ENCODE peak calls at places on chromosome 20, in six cellular contexts. Z, A, R, Q, C and O are unnamed samples.

GRCh38 chr20:58647162-58647813 is 3.8 kb upstream of the STX16 start:
- DNase-seq in Z (no peak), A (no peak), R (no peak), Q (no peak), C (peak), O (no peak)

GRCh38 chr20:3134151-3134550 is 25.5 kb downstream of the FASTKD5 start:
- DNase-seq in Z (no peak), A (peak), R (no peak), Q (no peak), C (no peak), O (no peak)

GRCh38 chr20:2234788-2235187 is 61.0 kb upstream of the TGM3 start:
- DNase-seq in Z (no peak), A (no peak), R (peak), Q (no peak), C (no peak), O (peak)

GRCh38 chr20:4613718-4614620 is 107.7 kb upstream of the PRND start:
- DNase-seq in Z (peak), A (peak), R (peak), Q (peak), C (no peak), O (peak)

GRCh38 chr20:33261465-33261864 is 21.5 kb upstream of the BPIFB1 start:
- DNase-seq in Z (peak), A (no peak), R (no peak), Q (no peak), C (no peak), O (no peak)

GRCh38 chr20:38536310-38536709 is 44.7 kb upstream of the ADIG start:
- DNase-seq in Z (no peak), A (peak), R (no peak), Q (no peak), C (no peak), O (no peak)

GRCh38 chr20:50551288-50551687 is 41.1 kb downstream of the PTPN1 start:
- DNase-seq in Z (no peak), A (no peak), R (no peak), Q (no peak), C (no peak), O (peak)

GRCh38 chr20:47252879-47253307 is 103.6 kb downstream of the ZMYND8 start:
- DNase-seq in Z (no peak), A (no peak), R (no peak), Q (no peak), C (no peak), O (no peak)

GRCh38 chr20:44157061-44157460 is 29.9 kb downstream of the JPH2 start:
- DNase-seq in Z (no peak), A (no peak), R (no peak), Q (no peak), C (no peak), O (no peak)

GRCh38 chr20:50980851-50981713 is 22.5 kb downstream of the MOCS3 start:
- DNase-seq in Z (peak), A (peak), R (peak), Q (peak), C (peak), O (peak)

GRCh38 chr20:17873410-17874270 is 95.0 kb downstream of the SNX5 start:
- DNase-seq in Z (no peak), A (peak), R (peak), Q (peak), C (no peak), O (peak)

GRCh38 chr20:9156529-9157280 is 87.8 kb downstream of the PLCB4 start:
- DNase-seq in Z (no peak), A (peak), R (no peak), Q (no peak), C (no peak), O (no peak)

GRCh38 chr20:58994390-58995159 is 12.5 kb downstream of the CTSZ start:
- DNase-seq in Z (no peak), A (no peak), R (no peak), Q (no peak), C (no peak), O (no peak)

GRCh38 chr20:2005359-2005758 is 11.5 kb upstream of the PDYN start:
- DNase-seq in Z (no peak), A (peak), R (no peak), Q (no peak), C (no peak), O (no peak)

GRCh38 chr20:35279040-35279439 is 1.1 kb upstream of the MMP24OS start:
- DNase-seq in Z (no peak), A (no peak), R (no peak), Q (no peak), C (no peak), O (no peak)

GRCh38 chr20:47265984-47266383 is 90.5 kb downstream of the ZMYND8 start:
- DNase-seq in Z (no peak), A (no peak), R (no peak), Q (no peak), C (no peak), O (no peak)

GRCh38 chr20:5844063-5844681 is 94.0 kb downstream of the SHLD1 start:
- DNase-seq in Z (no peak), A (peak), R (no peak), Q (no peak), C (peak), O (no peak)

GRCh38 chr20:49624317-49624716 is 56.4 kb upstream of the PTGIS start:
- DNase-seq in Z (peak), A (no peak), R (no peak), Q (no peak), C (no peak), O (no peak)

GRCh38 chr20:10501377-10501776 is 66.3 kb downstream of the SLX4IP start:
- DNase-seq in Z (peak), A (no peak), R (no peak), Q (no peak), C (peak), O (no peak)

GRCh38 chr20:37323985-37324384 is 22.0 kb upstream of the SRC start:
- DNase-seq in Z (no peak), A (peak), R (no peak), Q (no peak), C (no peak), O (no peak)

GRCh38 chr20:10332656-10333421 is 101.2 kb downstream of the MKKS start:
- DNase-seq in Z (no peak), A (peak), R (no peak), Q (no peak), C (no peak), O (peak)

GRCh38 chr20:17083738-17084137 is 143.1 kb upstream of the PCSK2 start:
- DNase-seq in Z (no peak), A (no peak), R (peak), Q (no peak), C (no peak), O (no peak)

GRCh38 chr20:50491926-50492634 is 18.1 kb upstream of the PTPN1 start:
- DNase-seq in Z (no peak), A (peak), R (no peak), Q (no peak), C (no peak), O (peak)

GRCh38 chr20:48702388-48703041 is 125.3 kb downstream of the PREX1 start:
- DNase-seq in Z (no peak), A (no peak), R (peak), Q (no peak), C (no peak), O (no peak)

GRCh38 chr20:33450867-33451266 is 7.3 kb upstream of the SNTA1 start:
- DNase-seq in Z (no peak), A (peak), R (no peak), Q (no peak), C (no peak), O (no peak)

GRCh38 chr20:10632681-10633509 is 40.9 kb downstream of the JAG1 start:
- DNase-seq in Z (no peak), A (no peak), R (no peak), Q (no peak), C (no peak), O (no peak)

GRCh38 chr20:3199976-3200755 is 4.3 kb downstream of the DDRGK1 start:
- DNase-seq in Z (no peak), A (no peak), R (no peak), Q (no peak), C (no peak), O (no peak)

GRCh38 chr20:59622496-59622895 is 18.2 kb downstream of the PHACTR3 start:
- DNase-seq in Z (no peak), A (no peak), R (no peak), Q (no peak), C (no peak), O (no peak)

GRCh38 chr20:55394592-55394991 is 610.7 kb downstream of the CBLN4 start:
- DNase-seq in Z (no peak), A (no peak), R (no peak), Q (no peak), C (no peak), O (no peak)

GRCh38 chr20:18793625-18794427 is 19.8 kb upstream of the SCP2D1 start:
- DNase-seq in Z (peak), A (peak), R (peak), Q (peak), C (peak), O (peak)

GRCh38 chr20:10960416-10960815 is 286.6 kb upstream of the JAG1 start:
- DNase-seq in Z (no peak), A (no peak), R (no peak), Q (no peak), C (no peak), O (no peak)

GRCh38 chr20:46367967-46368901 is 38.2 kb downstream of the ELMO2 start:
- DNase-seq in Z (no peak), A (peak), R (no peak), Q (peak), C (no peak), O (no peak)